ENCODE peak calls at places on chromosome 6, in four cellular contexts. One of them, this sample, is unnamed.

GRCh38 chr6:5053864-5054426 is 31.2 kb upstream of the PPP1R3G start:
- DNase-seq in NCI-H1092 treated with DMSO at 0.1 percent for 48 hours: no peak
- DNase-seq in M059J: no peak
- DNase-seq in activated gamma-delta T cell treated with anti-CD3 and anti-CD28 coated beads, Interleukin-2, amount 50 U/mL, for 16 hours: no peak
- DNase-seq in this sample: no peak

GRCh38 chr6:163744256-163744925 is 329.9 kb downstream of the QKI start:
- DNase-seq in NCI-H1092 treated with DMSO at 0.1 percent for 48 hours: no peak
- DNase-seq in M059J: no peak
- DNase-seq in activated gamma-delta T cell treated with anti-CD3 and anti-CD28 coated beads, Interleukin-2, amount 50 U/mL, for 16 hours: no peak
- DNase-seq in this sample: no peak

GRCh38 chr6:106119526-106119925 is 33.4 kb downstream of the PRDM1 start:
- DNase-seq in NCI-H1092 treated with DMSO at 0.1 percent for 48 hours: no peak
- DNase-seq in M059J: no peak
- DNase-seq in activated gamma-delta T cell treated with anti-CD3 and anti-CD28 coated beads, Interleukin-2, amount 50 U/mL, for 16 hours: no peak
- DNase-seq in this sample: no peak

GRCh38 chr6:85118233-85118632 is 331.6 kb upstream of the NT5E start:
- DNase-seq in NCI-H1092 treated with DMSO at 0.1 percent for 48 hours: no peak
- DNase-seq in M059J: no peak
- DNase-seq in activated gamma-delta T cell treated with anti-CD3 and anti-CD28 coated beads, Interleukin-2, amount 50 U/mL, for 16 hours: no peak
- DNase-seq in this sample: no peak

GRCh38 chr6:138400326-138400725 is 3.7 kb upstream of the HEBP2 start:
- DNase-seq in NCI-H1092 treated with DMSO at 0.1 percent for 48 hours: no peak
- DNase-seq in M059J: no peak
- DNase-seq in activated gamma-delta T cell treated with anti-CD3 and anti-CD28 coated beads, Interleukin-2, amount 50 U/mL, for 16 hours: no peak
- DNase-seq in this sample: no peak

GRCh38 chr6:130240232-130240631 is 17.5 kb upstream of the SAMD3 start:
- DNase-seq in NCI-H1092 treated with DMSO at 0.1 percent for 48 hours: no peak
- DNase-seq in M059J: peak
- DNase-seq in activated gamma-delta T cell treated with anti-CD3 and anti-CD28 coated beads, Interleukin-2, amount 50 U/mL, for 16 hours: no peak
- DNase-seq in this sample: no peak

GRCh38 chr6:157233686-157234085 is 89.6 kb downstream of the TMEM242 start:
- DNase-seq in NCI-H1092 treated with DMSO at 0.1 percent for 48 hours: peak
- DNase-seq in M059J: no peak
- DNase-seq in activated gamma-delta T cell treated with anti-CD3 and anti-CD28 coated beads, Interleukin-2, amount 50 U/mL, for 16 hours: no peak
- DNase-seq in this sample: no peak

GRCh38 chr6:140485740-140486467 is 1111.5 kb upstream of the CITED2 start:
- DNase-seq in NCI-H1092 treated with DMSO at 0.1 percent for 48 hours: no peak
- DNase-seq in M059J: peak
- DNase-seq in activated gamma-delta T cell treated with anti-CD3 and anti-CD28 coated beads, Interleukin-2, amount 50 U/mL, for 16 hours: no peak
- DNase-seq in this sample: no peak

GRCh38 chr6:90127589-90127988 is 169.1 kb downstream of the BACH2 start:
- DNase-seq in NCI-H1092 treated with DMSO at 0.1 percent for 48 hours: no peak
- DNase-seq in M059J: no peak
- DNase-seq in activated gamma-delta T cell treated with anti-CD3 and anti-CD28 coated beads, Interleukin-2, amount 50 U/mL, for 16 hours: no peak
- DNase-seq in this sample: no peak

GRCh38 chr6:15430947-15431405 is 185.1 kb downstream of the JARID2 start:
- DNase-seq in NCI-H1092 treated with DMSO at 0.1 percent for 48 hours: no peak
- DNase-seq in M059J: no peak
- DNase-seq in activated gamma-delta T cell treated with anti-CD3 and anti-CD28 coated beads, Interleukin-2, amount 50 U/mL, for 16 hours: no peak
- DNase-seq in this sample: no peak

GRCh38 chr6:157860505-157860991 is 37.5 kb downstream of the SNX9 start:
- DNase-seq in NCI-H1092 treated with DMSO at 0.1 percent for 48 hours: no peak
- DNase-seq in M059J: peak
- DNase-seq in activated gamma-delta T cell treated with anti-CD3 and anti-CD28 coated beads, Interleukin-2, amount 50 U/mL, for 16 hours: no peak
- DNase-seq in this sample: no peak

GRCh38 chr6:40545954-40546353 is 41.2 kb downstream of the LRFN2 start:
- DNase-seq in NCI-H1092 treated with DMSO at 0.1 percent for 48 hours: no peak
- DNase-seq in M059J: no peak
- DNase-seq in activated gamma-delta T cell treated with anti-CD3 and anti-CD28 coated beads, Interleukin-2, amount 50 U/mL, for 16 hours: no peak
- DNase-seq in this sample: no peak

GRCh38 chr6:131867744-131868143 is 59.9 kb downstream of the ENPP1 start:
- DNase-seq in NCI-H1092 treated with DMSO at 0.1 percent for 48 hours: no peak
- DNase-seq in M059J: no peak
- DNase-seq in activated gamma-delta T cell treated with anti-CD3 and anti-CD28 coated beads, Interleukin-2, amount 50 U/mL, for 16 hours: no peak
- DNase-seq in this sample: no peak

GRCh38 chr6:80143312-80143960 is 37.0 kb downstream of the BCKDHB start:
- DNase-seq in NCI-H1092 treated with DMSO at 0.1 percent for 48 hours: no peak
- DNase-seq in M059J: peak
- DNase-seq in activated gamma-delta T cell treated with anti-CD3 and anti-CD28 coated beads, Interleukin-2, amount 50 U/mL, for 16 hours: no peak
- DNase-seq in this sample: peak

GRCh38 chr6:164854526-164854925 is 454.9 kb downstream of the C6orf118 start:
- DNase-seq in NCI-H1092 treated with DMSO at 0.1 percent for 48 hours: no peak
- DNase-seq in M059J: no peak
- DNase-seq in activated gamma-delta T cell treated with anti-CD3 and anti-CD28 coated beads, Interleukin-2, amount 50 U/mL, for 16 hours: no peak
- DNase-seq in this sample: no peak

GRCh38 chr6:15365273-15365687 is 119.4 kb downstream of the JARID2 start:
- DNase-seq in NCI-H1092 treated with DMSO at 0.1 percent for 48 hours: peak
- DNase-seq in M059J: peak
- DNase-seq in activated gamma-delta T cell treated with anti-CD3 and anti-CD28 coated beads, Interleukin-2, amount 50 U/mL, for 16 hours: peak
- DNase-seq in this sample: peak

GRCh38 chr6:108947114-108947854 is 99.1 kb downstream of the ARMC2 start:
- DNase-seq in NCI-H1092 treated with DMSO at 0.1 percent for 48 hours: peak
- DNase-seq in M059J: peak
- DNase-seq in activated gamma-delta T cell treated with anti-CD3 and anti-CD28 coated beads, Interleukin-2, amount 50 U/mL, for 16 hours: no peak
- DNase-seq in this sample: no peak

GRCh38 chr6:3009930-3010329 is 10.2 kb downstream of the NQO2 start:
- DNase-seq in NCI-H1092 treated with DMSO at 0.1 percent for 48 hours: no peak
- DNase-seq in M059J: peak
- DNase-seq in activated gamma-delta T cell treated with anti-CD3 and anti-CD28 coated beads, Interleukin-2, amount 50 U/mL, for 16 hours: no peak
- DNase-seq in this sample: no peak

GRCh38 chr6:72203983-72204382 is 317.6 kb downstream of the RIMS1 start:
- DNase-seq in NCI-H1092 treated with DMSO at 0.1 percent for 48 hours: no peak
- DNase-seq in M059J: peak
- DNase-seq in activated gamma-delta T cell treated with anti-CD3 and anti-CD28 coated beads, Interleukin-2, amount 50 U/mL, for 16 hours: no peak
- DNase-seq in this sample: no peak

GRCh38 chr6:160106701-160107100 is 14.9 kb upstream of the SLC22A1 start:
- DNase-seq in NCI-H1092 treated with DMSO at 0.1 percent for 48 hours: no peak
- DNase-seq in M059J: no peak
- DNase-seq in activated gamma-delta T cell treated with anti-CD3 and anti-CD28 coated beads, Interleukin-2, amount 50 U/mL, for 16 hours: no peak
- DNase-seq in this sample: no peak

GRCh38 chr6:156949376-156949775 is 172.2 kb downstream of the ARID1B start:
- DNase-seq in NCI-H1092 treated with DMSO at 0.1 percent for 48 hours: no peak
- DNase-seq in M059J: peak
- DNase-seq in activated gamma-delta T cell treated with anti-CD3 and anti-CD28 coated beads, Interleukin-2, amount 50 U/mL, for 16 hours: no peak
- DNase-seq in this sample: no peak

GRCh38 chr6:32194825-32195651 is 2.6 kb upstream of the GPSM3 start:
- DNase-seq in NCI-H1092 treated with DMSO at 0.1 percent for 48 hours: peak
- DNase-seq in M059J: peak
- DNase-seq in activated gamma-delta T cell treated with anti-CD3 and anti-CD28 coated beads, Interleukin-2, amount 50 U/mL, for 16 hours: no peak
- DNase-seq in this sample: no peak

GRCh38 chr6:12472601-12473038 is 182.5 kb downstream of the EDN1 start:
- DNase-seq in NCI-H1092 treated with DMSO at 0.1 percent for 48 hours: no peak
- DNase-seq in M059J: peak
- DNase-seq in activated gamma-delta T cell treated with anti-CD3 and anti-CD28 coated beads, Interleukin-2, amount 50 U/mL, for 16 hours: no peak
- DNase-seq in this sample: peak

GRCh38 chr6:20033697-20034407 is 178.4 kb downstream of the MBOAT1 start:
- DNase-seq in NCI-H1092 treated with DMSO at 0.1 percent for 48 hours: peak
- DNase-seq in M059J: no peak
- DNase-seq in activated gamma-delta T cell treated with anti-CD3 and anti-CD28 coated beads, Interleukin-2, amount 50 U/mL, for 16 hours: no peak
- DNase-seq in this sample: no peak

GRCh38 chr6:107304421-107305025 is 154.8 kb downstream of the PDSS2 start:
- DNase-seq in NCI-H1092 treated with DMSO at 0.1 percent for 48 hours: no peak
- DNase-seq in M059J: peak
- DNase-seq in activated gamma-delta T cell treated with anti-CD3 and anti-CD28 coated beads, Interleukin-2, amount 50 U/mL, for 16 hours: no peak
- DNase-seq in this sample: no peak

GRCh38 chr6:157645201-157645795 is 177.7 kb upstream of the SNX9 start:
- DNase-seq in NCI-H1092 treated with DMSO at 0.1 percent for 48 hours: peak
- DNase-seq in M059J: no peak
- DNase-seq in activated gamma-delta T cell treated with anti-CD3 and anti-CD28 coated beads, Interleukin-2, amount 50 U/mL, for 16 hours: no peak
- DNase-seq in this sample: no peak

GRCh38 chr6:92446052-92446451 is 973.3 kb downstream of the EPHA7 start:
- DNase-seq in NCI-H1092 treated with DMSO at 0.1 percent for 48 hours: no peak
- DNase-seq in M059J: no peak
- DNase-seq in activated gamma-delta T cell treated with anti-CD3 and anti-CD28 coated beads, Interleukin-2, amount 50 U/mL, for 16 hours: no peak
- DNase-seq in this sample: no peak

GRCh38 chr6:142566628-142567396 is 265.0 kb downstream of the ADGRG6 start:
- DNase-seq in NCI-H1092 treated with DMSO at 0.1 percent for 48 hours: no peak
- DNase-seq in M059J: peak
- DNase-seq in activated gamma-delta T cell treated with anti-CD3 and anti-CD28 coated beads, Interleukin-2, amount 50 U/mL, for 16 hours: peak
- DNase-seq in this sample: no peak

GRCh38 chr6:5930143-5930770 is 76.5 kb downstream of the NRN1 start:
- DNase-seq in NCI-H1092 treated with DMSO at 0.1 percent for 48 hours: no peak
- DNase-seq in M059J: peak
- DNase-seq in activated gamma-delta T cell treated with anti-CD3 and anti-CD28 coated beads, Interleukin-2, amount 50 U/mL, for 16 hours: no peak
- DNase-seq in this sample: no peak

GRCh38 chr6:29414588-29414987 is at the start of gene OR12D1:
- DNase-seq in NCI-H1092 treated with DMSO at 0.1 percent for 48 hours: no peak
- DNase-seq in M059J: peak
- DNase-seq in activated gamma-delta T cell treated with anti-CD3 and anti-CD28 coated beads, Interleukin-2, amount 50 U/mL, for 16 hours: no peak
- DNase-seq in this sample: no peak

GRCh38 chr6:139496654-139497343 is 122.4 kb upstream of the CITED2 start:
- DNase-seq in NCI-H1092 treated with DMSO at 0.1 percent for 48 hours: no peak
- DNase-seq in M059J: no peak
- DNase-seq in activated gamma-delta T cell treated with anti-CD3 and anti-CD28 coated beads, Interleukin-2, amount 50 U/mL, for 16 hours: no peak
- DNase-seq in this sample: no peak

GRCh38 chr6:17224056-17224455 is 57.1 kb upstream of the RBM24 start:
- DNase-seq in NCI-H1092 treated with DMSO at 0.1 percent for 48 hours: no peak
- DNase-seq in M059J: no peak
- DNase-seq in activated gamma-delta T cell treated with anti-CD3 and anti-CD28 coated beads, Interleukin-2, amount 50 U/mL, for 16 hours: no peak
- DNase-seq in this sample: no peak

GRCh38 chr6:142746524-142746923 is 198.5 kb downstream of the HIVEP2 start:
- DNase-seq in NCI-H1092 treated with DMSO at 0.1 percent for 48 hours: no peak
- DNase-seq in M059J: peak
- DNase-seq in activated gamma-delta T cell treated with anti-CD3 and anti-CD28 coated beads, Interleukin-2, amount 50 U/mL, for 16 hours: no peak
- DNase-seq in this sample: peak

GRCh38 chr6:114008331-114008730 is 37.4 kb upstream of the HDAC2 start:
- DNase-seq in NCI-H1092 treated with DMSO at 0.1 percent for 48 hours: no peak
- DNase-seq in M059J: peak
- DNase-seq in activated gamma-delta T cell treated with anti-CD3 and anti-CD28 coated beads, Interleukin-2, amount 50 U/mL, for 16 hours: no peak
- DNase-seq in this sample: no peak

GRCh38 chr6:40725390-40725789 is 138.2 kb upstream of the LRFN2 start:
- DNase-seq in NCI-H1092 treated with DMSO at 0.1 percent for 48 hours: no peak
- DNase-seq in M059J: no peak
- DNase-seq in activated gamma-delta T cell treated with anti-CD3 and anti-CD28 coated beads, Interleukin-2, amount 50 U/mL, for 16 hours: no peak
- DNase-seq in this sample: no peak

GRCh38 chr6:140977425-140977824 is 1155.3 kb upstream of the GJE1 start:
- DNase-seq in NCI-H1092 treated with DMSO at 0.1 percent for 48 hours: no peak
- DNase-seq in M059J: no peak
- DNase-seq in activated gamma-delta T cell treated with anti-CD3 and anti-CD28 coated beads, Interleukin-2, amount 50 U/mL, for 16 hours: no peak
- DNase-seq in this sample: no peak

GRCh38 chr6:8539446-8539845 is 104.1 kb upstream of the SLC35B3 start:
- DNase-seq in NCI-H1092 treated with DMSO at 0.1 percent for 48 hours: peak
- DNase-seq in M059J: peak
- DNase-seq in activated gamma-delta T cell treated with anti-CD3 and anti-CD28 coated beads, Interleukin-2, amount 50 U/mL, for 16 hours: no peak
- DNase-seq in this sample: no peak

GRCh38 chr6:18425218-18425617 is 38.1 kb downstream of the RNF144B start:
- DNase-seq in NCI-H1092 treated with DMSO at 0.1 percent for 48 hours: no peak
- DNase-seq in M059J: no peak
- DNase-seq in activated gamma-delta T cell treated with anti-CD3 and anti-CD28 coated beads, Interleukin-2, amount 50 U/mL, for 16 hours: no peak
- DNase-seq in this sample: no peak

GRCh38 chr6:40419377-40419776 is 167.8 kb downstream of the LRFN2 start:
- DNase-seq in NCI-H1092 treated with DMSO at 0.1 percent for 48 hours: no peak
- DNase-seq in M059J: peak
- DNase-seq in activated gamma-delta T cell treated with anti-CD3 and anti-CD28 coated beads, Interleukin-2, amount 50 U/mL, for 16 hours: no peak
- DNase-seq in this sample: no peak

This sample was measured in left ventricle myocardium superior.